ENCODE peak calls at places on chromosomes 3 and 15, in ten cellular contexts. P is fibroblast of lung, O is GM23248, M is astrocyte, R is HCT116, U is PC-9, E is HepG2, C is K562, D is DND-41, Z is GM23338. Y is an unnamed sample.

GRCh38 chr3:12405432-12406272 is 78.6 kb upstream of the TSEN2 start:
- DNase-seq in P (peak), O (peak), M (peak), R (peak), U (peak), E (peak), C (peak), D (no peak), Z (no peak), Y (no peak)

GRCh38 chr15:89531796-89532537 is 35.6 kb upstream of the RHCG start:
- DNase-seq in P (no peak), O (no peak), M (no peak), R (no peak), U (peak), E (no peak), C (no peak), D (no peak), Z (no peak), Y (no peak)

GRCh38 chr15:30675126-30675525 is 49.2 kb downstream of the ARHGAP11B start:
- DNase-seq in P (peak), O (peak), M (no peak), R (no peak), U (no peak), E (no peak), C (no peak), D (no peak), Z (no peak), Y (no peak)

GRCh38 chr3:30728143-30728542 is 121.7 kb downstream of the TGFBR2 start:
- DNase-seq in P (no peak), O (no peak), M (no peak), R (no peak), U (no peak), E (no peak), C (no peak), D (no peak), Z (no peak), Y (no peak)

GRCh38 chr3:147699175-147699838 is 290.1 kb downstream of the ZIC1 start:
- DNase-seq in P (peak), O (peak), M (peak), R (peak), U (peak), E (no peak), C (no peak), D (no peak), Z (no peak), Y (no peak)

GRCh38 chr3:17741621-17742091 is 775 bp downstream of the TBC1D5 start:
- DNase-seq in P (peak), O (no peak), M (peak), R (no peak), U (peak), E (peak), C (no peak), D (no peak), Z (no peak), Y (no peak)

GRCh38 chr3:64203969-64204632 is 21.2 kb downstream of the PRICKLE2 start:
- DNase-seq in P (no peak), O (no peak), M (no peak), R (no peak), U (no peak), E (no peak), C (no peak), D (no peak), Z (no peak), Y (no peak)

GRCh38 chr15:37059051-37059450 is 41.3 kb downstream of the MEIS2 start:
- DNase-seq in P (peak), O (peak), M (peak), R (peak), U (peak), E (no peak), C (no peak), D (no peak), Z (no peak), Y (no peak)

GRCh38 chr15:44883219-44883900 is 73.1 kb upstream of the TERB2 start:
- DNase-seq in P (no peak), O (no peak), M (no peak), R (no peak), U (no peak), E (no peak), C (no peak), D (no peak), Z (no peak), Y (no peak)

GRCh38 chr3:161560006-161560637 is 63.5 kb downstream of the OTOL1 start:
- DNase-seq in P (peak), O (peak), M (peak), R (peak), U (no peak), E (peak), C (peak), D (peak), Z (peak), Y (peak)

GRCh38 chr15:76235186-76235826 is 76.0 kb downstream of the ETFA start:
- DNase-seq in P (peak), O (peak), M (peak), R (peak), U (no peak), E (peak), C (peak), D (no peak), Z (peak), Y (peak)

GRCh38 chr3:126971891-126972351 is 11.0 kb upstream of the PLXNA1 start:
- DNase-seq in P (peak), O (peak), M (peak), R (no peak), U (no peak), E (no peak), C (no peak), D (no peak), Z (peak), Y (peak)

GRCh38 chr15:65396283-65396964 is 18.6 kb upstream of the IGDCC3 start:
- DNase-seq in P (no peak), O (no peak), M (no peak), R (no peak), U (no peak), E (no peak), C (no peak), D (no peak), Z (peak), Y (peak)
- TF ChIP-seq EZH2 in P (no peak), O (no peak), M (no peak), R (no peak), U (no peak), E (no peak), C (no peak), D (no peak), Z (peak), Y (peak)

GRCh38 chr3:184248454-184249411 is at the start of gene ALG3:
- DNase-seq in P (peak), O (peak), M (peak), R (peak), U (peak), E (peak), C (peak), D (peak), Z (peak), Y (peak)
- H2AFZ ChIP-seq in P (peak), O (peak), M (peak), R (peak), U (peak), E (peak), C (peak), D (peak), Z (peak), Y (peak)

DNA sequence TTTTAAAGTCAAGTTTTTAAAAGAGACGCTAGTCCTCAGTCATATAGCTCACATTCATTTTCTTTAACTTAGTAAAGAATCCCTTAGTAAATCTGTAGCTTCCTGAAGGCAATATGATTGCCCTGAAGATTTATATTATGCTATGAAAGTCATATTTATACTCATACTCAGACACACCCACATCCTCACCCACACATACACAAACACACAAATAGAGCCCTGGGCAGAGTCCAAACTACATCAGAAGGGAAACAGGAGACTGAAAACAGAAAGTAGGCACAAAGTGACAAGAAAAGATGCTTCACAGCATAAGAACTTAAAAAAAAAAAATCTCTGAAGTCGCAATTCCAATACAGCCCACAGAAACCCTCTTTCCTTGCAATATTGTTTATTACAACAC is 1149.0 kb downstream of the SI start:
- DNase-seq in P (no peak), O (no peak), M (no peak), R (no peak), U (no peak), E (no peak), C (no peak), D (no peak), Z (no peak), Y (no peak)
- TF ChIP-seq EZH2 in P (no peak), O (no peak), M (no peak), R (no peak), U (no peak), E (no peak), C (no peak), D (no peak), Z (no peak), Y (no peak)

GRCh38 chr3:16295298-16295890 is 30.4 kb downstream of the OXNAD1 start:
- DNase-seq in P (no peak), O (no peak), M (no peak), R (no peak), U (no peak), E (no peak), C (no peak), D (no peak), Z (no peak), Y (no peak)
- H2AFZ ChIP-seq in P (no peak), O (no peak), M (no peak), R (no peak), U (no peak), E (no peak), C (no peak), D (no peak), Z (no peak), Y (no peak)

DNA sequence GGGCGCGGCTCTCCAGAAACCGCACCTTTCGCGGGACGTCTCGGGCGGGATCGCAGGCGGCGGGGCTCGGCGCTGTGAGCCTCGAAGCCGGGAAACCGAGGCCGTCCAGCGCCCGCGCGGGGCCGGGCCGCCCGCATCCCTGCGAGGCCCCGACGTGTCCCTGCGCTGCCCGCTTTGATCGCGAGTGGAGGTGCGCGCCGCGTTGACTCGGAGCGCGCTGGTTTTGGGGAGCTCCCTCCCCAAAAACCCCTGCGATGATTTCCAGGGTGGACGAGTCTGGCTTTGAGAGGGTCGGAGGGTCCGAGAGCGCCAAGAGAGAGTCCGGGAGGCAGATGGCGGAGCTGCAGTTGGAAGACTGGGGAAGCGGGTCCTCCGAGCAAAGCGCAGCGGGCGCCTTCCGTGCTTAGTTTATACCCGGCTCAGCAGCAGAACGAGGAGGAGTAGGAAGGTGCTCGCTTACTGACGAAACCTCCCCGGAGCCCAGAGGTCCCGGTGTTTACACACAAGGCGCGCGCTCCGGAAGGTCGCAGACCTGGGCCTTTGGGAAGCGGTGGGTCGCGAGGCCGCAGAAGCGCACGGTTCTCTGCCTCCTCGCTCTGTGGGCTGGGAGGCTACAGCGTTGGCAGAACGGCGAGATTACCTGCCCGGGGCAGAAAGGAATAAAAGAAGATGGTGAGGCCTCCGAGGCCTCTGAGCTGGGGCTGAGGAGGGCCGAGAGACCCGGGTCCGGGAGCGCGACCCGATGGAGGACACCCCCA is 687 bp downstream of the ALDH1A3 start:
- DNase-seq in P (no peak), O (peak), M (peak), R (no peak), U (no peak), E (no peak), C (no peak), D (no peak), Z (peak), Y (peak)
- TF ChIP-seq EZH2 in P (no peak), O (peak), M (peak), R (no peak), U (no peak), E (no peak), C (no peak), D (no peak), Z (peak), Y (peak)

GRCh38 chr3:132016061-132017041 is 18.5 kb downstream of the CPNE4 start:
- DNase-seq in P (no peak), O (no peak), M (no peak), R (no peak), U (no peak), E (no peak), C (no peak), D (no peak), Z (no peak), Y (no peak)
- H2AFZ ChIP-seq in P (no peak), O (no peak), M (no peak), R (no peak), U (no peak), E (no peak), C (no peak), D (no peak), Z (no peak), Y (no peak)